ENCODE peak calls at places on chromosomes 6 and 20, in eight cellular contexts. Q is uterus, C is Peyer's patch, Y is right lobe of liver, S is suprapubic skin, L is transverse colon, P is A549, W is GM12891. M is an unnamed sample.

GRCh38 chr6:5905431-5906339 is 101.0 kb downstream of the NRN1 start:
- DNase-seq in Q (peak; percentile 85), C (peak; percentile 68), Y (peak; percentile 57), S (peak; percentile 90), L (peak; percentile 59), P (no peak), W (no peak), M (peak; percentile 15)

GRCh38 chr6:27495386-27496135 is 22.7 kb upstream of the ZNF184 start:
- DNase-seq in Q (peak; percentile 50), C (no peak), Y (no peak), S (no peak), L (no peak), P (peak; percentile 90), W (no peak), M (peak; percentile 59)

GRCh38 chr6:50922579-50923525 is 104.2 kb downstream of the TFAP2B start:
- DNase-seq in Q (no peak), C (no peak), Y (no peak), S (no peak), L (no peak), P (no peak), W (no peak), M (no peak)

GRCh38 chr6:38739532-38739931 is 24.4 kb downstream of the DNAH8 start:
- DNase-seq in Q (no peak), C (no peak), Y (no peak), S (no peak), L (no peak), P (no peak), W (no peak), M (no peak)

GRCh38 chr6:90284236-90284744 is 12.4 kb downstream of the BACH2 start:
- DNase-seq in Q (peak; percentile 41), C (no peak), Y (no peak), S (no peak), L (no peak), P (peak; percentile 68), W (no peak), M (no peak)

GRCh38 chr6:130696806-130697205 is 130.4 kb upstream of the SMLR1 start:
- DNase-seq in Q (no peak), C (no peak), Y (no peak), S (no peak), L (no peak), P (no peak), W (no peak), M (no peak)

GRCh38 chr6:37006793-37007339 is 1.4 kb downstream of the FGD2 start:
- DNase-seq in Q (no peak), C (no peak), Y (no peak), S (no peak), L (no peak), P (no peak), W (no peak), M (peak; percentile 44)

GRCh38 chr20:52744441-52744840 is 227.7 kb upstream of the TSHZ2 start:
- DNase-seq in Q (no peak), C (no peak), Y (no peak), S (no peak), L (no peak), P (no peak), W (no peak), M (no peak)

GRCh38 chr6:7389451-7390217 is at the start of the genes CAGE1 and RIOK1:
- DNase-seq in Q (peak; percentile 91), C (peak; percentile 98), Y (peak; percentile 97), S (peak; percentile 97), L (peak; percentile 96), P (peak; percentile 95), W (peak; percentile 86), M (peak; percentile 92)
- TF ChIP-seq POLR2A in Q (peak; percentile 56), C (peak; percentile 85), Y (peak; percentile 83), S (peak; percentile 67), L (peak; percentile 94), P (peak; percentile 65), W (peak; percentile 98), M (peak; percentile 74)

GRCh38 chr6:82362868-82363267 is 749 bp upstream of the TPBG start:
- DNase-seq in Q (peak; percentile 40), C (no peak), Y (no peak), S (no peak), L (no peak), P (no peak), W (no peak), M (no peak)

GRCh38 chr6:82364087-82365010 is 732 bp downstream of the TPBG start:
- DNase-seq in Q (peak; percentile 64), C (peak; percentile 54), Y (peak; percentile 52), S (peak; percentile 83), L (peak; percentile 46), P (peak; percentile 69), W (peak; percentile 18), M (peak; percentile 57)

GRCh38 chr6:82362144-82362543 is 1.5 kb upstream of the TPBG start:
- DNase-seq in Q (no peak), C (no peak), Y (no peak), S (no peak), L (no peak), P (no peak), W (no peak), M (no peak)

GRCh38 chr6:82365011-82365751 is 1.6 kb downstream of the TPBG start:
- DNase-seq in Q (peak; percentile 29), C (no peak), Y (no peak), S (no peak), L (peak; percentile 16), P (peak; percentile 53), W (no peak), M (peak; percentile 31)

DNA sequence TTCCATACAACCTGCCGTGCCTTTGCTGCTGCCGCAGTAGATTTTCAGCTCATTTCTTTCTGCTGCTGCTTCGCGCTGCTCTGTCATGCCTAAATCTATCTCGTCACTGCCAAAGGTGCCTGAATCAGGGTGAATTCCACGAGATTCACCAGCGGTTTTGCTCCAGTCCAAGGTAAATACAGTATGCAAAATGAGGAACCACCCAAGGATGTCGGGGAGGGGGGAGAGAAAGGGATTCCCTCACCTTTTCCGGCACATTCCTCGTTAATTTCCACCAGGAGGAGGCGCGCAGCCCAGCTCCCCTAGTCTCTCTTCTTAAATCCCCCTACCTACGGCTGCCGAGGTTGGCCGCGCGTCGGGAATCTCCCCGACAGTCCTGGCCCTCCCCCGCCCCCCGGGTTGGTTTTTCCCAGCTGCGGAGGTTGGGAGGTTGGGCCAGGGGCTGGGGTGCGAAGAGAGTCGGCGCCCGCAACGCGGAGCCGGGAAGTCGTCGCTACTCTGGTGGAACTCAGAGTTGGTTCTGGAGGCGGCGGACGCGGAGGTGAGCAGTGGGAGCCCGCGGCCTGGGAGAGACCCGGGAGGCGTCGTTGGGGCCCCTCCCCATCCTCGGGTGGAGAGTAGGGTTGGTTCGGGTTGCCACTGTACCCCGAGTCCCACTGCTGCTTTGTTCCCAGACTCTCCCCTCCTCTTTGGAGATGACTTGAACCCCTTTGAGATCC is at the start of gene TPBG:
- DNase-seq in Q (peak; percentile 59), C (peak; percentile 58), Y (peak; percentile 57), S (peak; percentile 83), L (peak; percentile 61), P (peak; percentile 72), W (peak; percentile 13), M (peak; percentile 55)
- TF ChIP-seq POLR2A in Q (no peak), C (peak; percentile 26), Y (no peak), S (peak; percentile 21), L (peak; percentile 49), P (peak; percentile 70), W (no peak), M (peak; percentile 52)

GRCh38 chr20:34979366-34980153 is 23.9 kb downstream of the MYH7B start:
- DNase-seq in Q (no peak), C (no peak), Y (no peak), S (no peak), L (peak; percentile 19), P (no peak), W (no peak), M (no peak)

GRCh38 chr20:34983089-34983820 is 27.6 kb downstream of the MYH7B start:
- DNase-seq in Q (no peak), C (no peak), Y (peak; percentile 48), S (no peak), L (no peak), P (no peak), W (no peak), M (no peak)

GRCh38 chr20:34978092-34978744 is 22.6 kb downstream of the MYH7B start:
- DNase-seq in Q (no peak), C (no peak), Y (no peak), S (no peak), L (no peak), P (no peak), W (no peak), M (no peak)

GRCh38 chr20:34982270-34983088 is 26.8 kb downstream of the MYH7B start:
- DNase-seq in Q (no peak), C (no peak), Y (no peak), S (no peak), L (no peak), P (no peak), W (no peak), M (no peak)

GRCh38 chr20:34980543-34981213 is 25.0 kb downstream of the MYH7B start:
- DNase-seq in Q (no peak), C (no peak), Y (no peak), S (no peak), L (peak; percentile 59), P (no peak), W (no peak), M (no peak)
- TF ChIP-seq POLR2A in Q (no peak), C (no peak), Y (no peak), S (no peak), L (no peak), P (no peak), W (no peak), M (no peak)

GRCh38 chr20:34180460-34181108 is 60.6 kb upstream of the ASIP start:
- DNase-seq in Q (no peak), C (no peak), Y (no peak), S (no peak), L (no peak), P (no peak), W (no peak), M (no peak)
- TF ChIP-seq POLR2A in Q (no peak), C (no peak), Y (no peak), S (no peak), L (no peak), P (no peak), W (no peak), M (no peak)

DNA sequence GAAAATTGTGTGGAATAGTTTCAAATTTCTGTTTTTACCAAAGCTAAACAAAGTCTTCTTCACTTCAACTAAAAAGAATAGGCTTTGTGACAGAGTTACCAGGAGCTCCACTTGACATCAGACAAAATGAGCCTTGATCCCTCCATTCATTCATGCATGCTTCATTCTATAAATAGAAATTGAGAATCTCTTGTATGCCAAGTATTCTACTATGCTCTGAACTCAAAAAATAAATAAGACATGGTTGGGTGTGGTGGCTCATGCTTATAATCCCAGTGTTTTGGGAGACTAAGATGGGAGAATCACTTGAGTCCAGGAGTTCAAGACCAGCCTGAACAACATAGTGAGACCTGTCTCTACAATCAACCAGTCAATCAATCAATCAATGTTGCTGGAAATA is 236.6 kb upstream of the FAM83B start:
- DNase-seq in Q (no peak), C (no peak), Y (no peak), S (no peak), L (no peak), P (no peak), W (no peak), M (no peak)
- TF ChIP-seq POLR2A in Q (no peak), C (no peak), Y (no peak), S (no peak), L (no peak), P (no peak), W (no peak), M (no peak)

M was measured in H54.